ENCODE peak calls at places on chromosomes 4 and X, in six cellular contexts. One of them, this sample, is unnamed.

GRCh38 chr4:141896687-141897086 is 260.3 kb downstream of the IL15 start:
- DNase-seq in activated CD4-positive, alpha-beta T cell treated with anti-CD3 and anti-CD28 coated beads, Interleukin-2, amount 10 ng/mL, durations not matched to agents 7 days and 5 days: no peak
- DNase-seq in astrocyte of the spinal cord: no peak
- DNase-seq in activated T-helper 1 cell treated with anti-CD3 and anti-CD28 coated beads, Interleukin-2, amount 50 U/mL, for 16 hours: no peak
- DNase-seq in NT2/D1: no peak
- DNase-seq in fibroblast of pulmonary artery: no peak
- DNase-seq in this sample: no peak

GRCh38 chr4:15873117-15873516 is 65.4 kb downstream of the FGFBP1 start:
- DNase-seq in astrocyte of the spinal cord: no peak
- DNase-seq in activated T-helper 1 cell treated with anti-CD3 and anti-CD28 coated beads, Interleukin-2, amount 50 U/mL, for 16 hours: no peak
- DNase-seq in fibroblast of pulmonary artery: no peak
- DNase-seq in NT2/D1: no peak
- DNase-seq in activated CD4-positive, alpha-beta T cell treated with anti-CD3 and anti-CD28 coated beads, Interleukin-2, amount 10 ng/mL, durations not matched to agents 7 days and 5 days: no peak
- DNase-seq in this sample: no peak

GRCh38 chrX:107654778-107655761 is 26.8 kb downstream of the PRPS1 start:
- DNase-seq in activated T-helper 1 cell treated with anti-CD3 and anti-CD28 coated beads, Interleukin-2, amount 50 U/mL, for 16 hours: peak
- DNase-seq in activated CD4-positive, alpha-beta T cell treated with anti-CD3 and anti-CD28 coated beads, Interleukin-2, amount 10 ng/mL, durations not matched to agents 7 days and 5 days: peak
- DNase-seq in astrocyte of the spinal cord: peak
- DNase-seq in fibroblast of pulmonary artery: peak
- DNase-seq in NT2/D1: peak
- DNase-seq in this sample: no peak

GRCh38 chr4:7738458-7739076 is 201.1 kb downstream of the AFAP1 start:
- DNase-seq in NT2/D1: no peak
- DNase-seq in activated CD4-positive, alpha-beta T cell treated with anti-CD3 and anti-CD28 coated beads, Interleukin-2, amount 10 ng/mL, durations not matched to agents 7 days and 5 days: no peak
- DNase-seq in fibroblast of pulmonary artery: no peak
- DNase-seq in activated T-helper 1 cell treated with anti-CD3 and anti-CD28 coated beads, Interleukin-2, amount 50 U/mL, for 16 hours: no peak
- DNase-seq in astrocyte of the spinal cord: no peak
- DNase-seq in this sample: no peak

GRCh38 chrX:113539599-113540356 is 699.1 kb upstream of the AMOT start:
- DNase-seq in NT2/D1: peak
- DNase-seq in activated T-helper 1 cell treated with anti-CD3 and anti-CD28 coated beads, Interleukin-2, amount 50 U/mL, for 16 hours: no peak
- DNase-seq in astrocyte of the spinal cord: no peak
- DNase-seq in fibroblast of pulmonary artery: no peak
- DNase-seq in activated CD4-positive, alpha-beta T cell treated with anti-CD3 and anti-CD28 coated beads, Interleukin-2, amount 10 ng/mL, durations not matched to agents 7 days and 5 days: no peak
- DNase-seq in this sample: no peak

GRCh38 chr4:1337376-1337831 is 9.6 kb upstream of the UVSSA start:
- DNase-seq in fibroblast of pulmonary artery: no peak
- DNase-seq in NT2/D1: no peak
- DNase-seq in activated T-helper 1 cell treated with anti-CD3 and anti-CD28 coated beads, Interleukin-2, amount 50 U/mL, for 16 hours: no peak
- DNase-seq in activated CD4-positive, alpha-beta T cell treated with anti-CD3 and anti-CD28 coated beads, Interleukin-2, amount 10 ng/mL, durations not matched to agents 7 days and 5 days: peak
- DNase-seq in astrocyte of the spinal cord: no peak
- DNase-seq in this sample: no peak

GRCh38 chr4:156946508-156947197 is 24.9 kb downstream of the PDGFC start:
- DNase-seq in activated T-helper 1 cell treated with anti-CD3 and anti-CD28 coated beads, Interleukin-2, amount 50 U/mL, for 16 hours: no peak
- DNase-seq in activated CD4-positive, alpha-beta T cell treated with anti-CD3 and anti-CD28 coated beads, Interleukin-2, amount 10 ng/mL, durations not matched to agents 7 days and 5 days: no peak
- DNase-seq in astrocyte of the spinal cord: peak
- DNase-seq in fibroblast of pulmonary artery: peak
- DNase-seq in NT2/D1: no peak
- DNase-seq in this sample: no peak

GRCh38 chrX:150507251-150507856 is 61.1 kb upstream of the MTM1 start:
- DNase-seq in NT2/D1: peak
- DNase-seq in activated CD4-positive, alpha-beta T cell treated with anti-CD3 and anti-CD28 coated beads, Interleukin-2, amount 10 ng/mL, durations not matched to agents 7 days and 5 days: no peak
- DNase-seq in activated T-helper 1 cell treated with anti-CD3 and anti-CD28 coated beads, Interleukin-2, amount 50 U/mL, for 16 hours: no peak
- DNase-seq in astrocyte of the spinal cord: peak
- DNase-seq in fibroblast of pulmonary artery: no peak
- DNase-seq in this sample: no peak

GRCh38 chrX:141936080-141936479 is 32.4 kb downstream of the MAGEC1 start:
- DNase-seq in activated T-helper 1 cell treated with anti-CD3 and anti-CD28 coated beads, Interleukin-2, amount 50 U/mL, for 16 hours: no peak
- DNase-seq in activated CD4-positive, alpha-beta T cell treated with anti-CD3 and anti-CD28 coated beads, Interleukin-2, amount 10 ng/mL, durations not matched to agents 7 days and 5 days: no peak
- DNase-seq in astrocyte of the spinal cord: peak
- DNase-seq in fibroblast of pulmonary artery: peak
- DNase-seq in NT2/D1: no peak
- DNase-seq in this sample: no peak

GRCh38 chrX:25049347-25049746 is 33.6 kb upstream of the ARX start:
- DNase-seq in NT2/D1: no peak
- DNase-seq in activated CD4-positive, alpha-beta T cell treated with anti-CD3 and anti-CD28 coated beads, Interleukin-2, amount 10 ng/mL, durations not matched to agents 7 days and 5 days: no peak
- DNase-seq in astrocyte of the spinal cord: peak
- DNase-seq in activated T-helper 1 cell treated with anti-CD3 and anti-CD28 coated beads, Interleukin-2, amount 50 U/mL, for 16 hours: no peak
- DNase-seq in fibroblast of pulmonary artery: peak
- DNase-seq in this sample: no peak

GRCh38 chrX:43958529-43958928 is 14.7 kb downstream of the NDP start:
- DNase-seq in activated T-helper 1 cell treated with anti-CD3 and anti-CD28 coated beads, Interleukin-2, amount 50 U/mL, for 16 hours: no peak
- DNase-seq in NT2/D1: peak
- DNase-seq in astrocyte of the spinal cord: peak
- DNase-seq in fibroblast of pulmonary artery: peak
- DNase-seq in activated CD4-positive, alpha-beta T cell treated with anti-CD3 and anti-CD28 coated beads, Interleukin-2, amount 10 ng/mL, durations not matched to agents 7 days and 5 days: peak
- DNase-seq in this sample: no peak

GRCh38 chrX:154791467-154791866 is 13.8 kb downstream of the MPP1 start:
- DNase-seq in activated CD4-positive, alpha-beta T cell treated with anti-CD3 and anti-CD28 coated beads, Interleukin-2, amount 10 ng/mL, durations not matched to agents 7 days and 5 days: no peak
- DNase-seq in fibroblast of pulmonary artery: no peak
- DNase-seq in NT2/D1: no peak
- DNase-seq in activated T-helper 1 cell treated with anti-CD3 and anti-CD28 coated beads, Interleukin-2, amount 50 U/mL, for 16 hours: no peak
- DNase-seq in astrocyte of the spinal cord: no peak
- DNase-seq in this sample: no peak